ENCODE peak calls at places on chromosomes 16 and 17, in nine cellular contexts. One of them, this sample, is unnamed.

GRCh38 chr17:74325376-74325742 is 667 bp upstream of the KIF19 start:
- DNase-seq in upper lobe of left lung: no peak
- DNase-seq in prostate gland: no peak
- DNase-seq in K562: no peak
- DNase-seq in spleen: no peak
- DNase-seq in esophagus muscularis mucosa: no peak
- DNase-seq in sigmoid colon: no peak
- DNase-seq in breast epithelium: no peak
- DNase-seq in GM12878: no peak
- DNase-seq in this sample: no peak

GRCh38 chr17:29369831-29370735 is 20.1 kb upstream of the TAOK1 start:
- DNase-seq in breast epithelium: no peak
- DNase-seq in spleen: peak
- DNase-seq in K562: peak
- DNase-seq in esophagus muscularis mucosa: no peak
- DNase-seq in GM12878: peak
- DNase-seq in upper lobe of left lung: no peak
- DNase-seq in prostate gland: peak
- DNase-seq in sigmoid colon: peak
- DNase-seq in this sample: no peak

GRCh38 chr16:698911-699671 is 6.5 kb downstream of the FBXL16 start:
- DNase-seq in esophagus muscularis mucosa: no peak
- DNase-seq in sigmoid colon: no peak
- DNase-seq in prostate gland: no peak
- DNase-seq in K562: no peak
- DNase-seq in GM12878: no peak
- DNase-seq in breast epithelium: no peak
- DNase-seq in upper lobe of left lung: peak
- DNase-seq in spleen: no peak
- DNase-seq in this sample: no peak

GRCh38 chr17:31095239-31096105 is 695 bp downstream of the NF1 start:
- DNase-seq in breast epithelium: peak
- DNase-seq in spleen: peak
- DNase-seq in esophagus muscularis mucosa: no peak
- DNase-seq in prostate gland: peak
- DNase-seq in sigmoid colon: peak
- DNase-seq in GM12878: no peak
- DNase-seq in upper lobe of left lung: peak
- DNase-seq in K562: peak
- DNase-seq in this sample: no peak

GRCh38 chr16:78537511-78537910 is 438.1 kb downstream of the WWOX start:
- DNase-seq in GM12878: no peak
- DNase-seq in spleen: no peak
- DNase-seq in K562: no peak
- DNase-seq in upper lobe of left lung: no peak
- DNase-seq in prostate gland: no peak
- DNase-seq in sigmoid colon: no peak
- DNase-seq in esophagus muscularis mucosa: no peak
- DNase-seq in breast epithelium: no peak
- DNase-seq in this sample: no peak

GRCh38 chr16:6157806-6158205 is 1060.2 kb upstream of the EEF2KMT start:
- DNase-seq in prostate gland: no peak
- DNase-seq in esophagus muscularis mucosa: no peak
- DNase-seq in sigmoid colon: no peak
- DNase-seq in GM12878: no peak
- DNase-seq in spleen: no peak
- DNase-seq in breast epithelium: no peak
- DNase-seq in upper lobe of left lung: no peak
- DNase-seq in K562: no peak
- DNase-seq in this sample: peak

GRCh38 chr17:34623856-34624766 is 44.7 kb downstream of the TMEM132E start:
- DNase-seq in upper lobe of left lung: no peak
- DNase-seq in GM12878: no peak
- DNase-seq in K562: no peak
- DNase-seq in spleen: no peak
- DNase-seq in esophagus muscularis mucosa: no peak
- DNase-seq in breast epithelium: no peak
- DNase-seq in sigmoid colon: no peak
- DNase-seq in prostate gland: no peak
- DNase-seq in this sample: no peak

GRCh38 chr16:58366247-58367031 is 25.8 kb upstream of the GINS3 start:
- DNase-seq in sigmoid colon: no peak
- DNase-seq in upper lobe of left lung: no peak
- DNase-seq in spleen: no peak
- DNase-seq in GM12878: no peak
- DNase-seq in breast epithelium: no peak
- DNase-seq in esophagus muscularis mucosa: no peak
- DNase-seq in K562: no peak
- DNase-seq in prostate gland: no peak
- DNase-seq in this sample: no peak

GRCh38 chr16:104828-105374 is 26.9 kb downstream of the MPG start:
- DNase-seq in upper lobe of left lung: no peak
- DNase-seq in esophagus muscularis mucosa: no peak
- DNase-seq in GM12878: no peak
- DNase-seq in breast epithelium: no peak
- DNase-seq in K562: peak
- DNase-seq in spleen: no peak
- DNase-seq in prostate gland: no peak
- DNase-seq in sigmoid colon: no peak
- DNase-seq in this sample: no peak

GRCh38 chr17:42782402-42783061 is 2.1 kb downstream of the WNK4 start:
- DNase-seq in breast epithelium: no peak
- DNase-seq in K562: no peak
- DNase-seq in GM12878: no peak
- DNase-seq in upper lobe of left lung: peak
- DNase-seq in spleen: no peak
- DNase-seq in sigmoid colon: no peak
- DNase-seq in esophagus muscularis mucosa: no peak
- DNase-seq in prostate gland: no peak
- DNase-seq in this sample: no peak

GRCh38 chr17:42784361-42784760 is 4.0 kb downstream of the WNK4 start:
- DNase-seq in spleen: no peak
- DNase-seq in sigmoid colon: no peak
- DNase-seq in upper lobe of left lung: peak
- DNase-seq in GM12878: no peak
- DNase-seq in breast epithelium: no peak
- DNase-seq in esophagus muscularis mucosa: no peak
- DNase-seq in prostate gland: no peak
- DNase-seq in K562: no peak
- DNase-seq in this sample: no peak

GRCh38 chr17:42781639-42782401 is 1.4 kb downstream of the WNK4 start:
- DNase-seq in upper lobe of left lung: peak
- DNase-seq in breast epithelium: no peak
- DNase-seq in K562: no peak
- DNase-seq in sigmoid colon: no peak
- DNase-seq in prostate gland: peak
- DNase-seq in esophagus muscularis mucosa: no peak
- DNase-seq in GM12878: no peak
- DNase-seq in spleen: peak
- DNase-seq in this sample: peak

GRCh38 chr17:42783778-42784138 is 3.3 kb downstream of the WNK4 start:
- DNase-seq in GM12878: no peak
- DNase-seq in breast epithelium: no peak
- DNase-seq in sigmoid colon: no peak
- DNase-seq in upper lobe of left lung: no peak
- DNase-seq in esophagus muscularis mucosa: no peak
- DNase-seq in K562: no peak
- DNase-seq in prostate gland: no peak
- DNase-seq in spleen: no peak
- DNase-seq in this sample: no peak

GRCh38 chr17:42783062-42783777 is 2.8 kb downstream of the WNK4 start:
- DNase-seq in spleen: no peak
- DNase-seq in GM12878: no peak
- DNase-seq in breast epithelium: no peak
- DNase-seq in upper lobe of left lung: no peak
- DNase-seq in sigmoid colon: no peak
- DNase-seq in K562: no peak
- DNase-seq in esophagus muscularis mucosa: no peak
- DNase-seq in prostate gland: no peak
- DNase-seq in this sample: no peak
- H3K4me3 ChIP-seq in spleen: peak
- H3K4me3 ChIP-seq in GM12878: no peak
- H3K4me3 ChIP-seq in breast epithelium: no peak
- H3K4me3 ChIP-seq in upper lobe of left lung: no peak
- H3K4me3 ChIP-seq in sigmoid colon: no peak
- H3K4me3 ChIP-seq in K562: no peak
- H3K4me3 ChIP-seq in esophagus muscularis mucosa: no peak
- H3K4me3 ChIP-seq in prostate gland: no peak
- H3K4me3 ChIP-seq in this sample: no peak

DNA sequence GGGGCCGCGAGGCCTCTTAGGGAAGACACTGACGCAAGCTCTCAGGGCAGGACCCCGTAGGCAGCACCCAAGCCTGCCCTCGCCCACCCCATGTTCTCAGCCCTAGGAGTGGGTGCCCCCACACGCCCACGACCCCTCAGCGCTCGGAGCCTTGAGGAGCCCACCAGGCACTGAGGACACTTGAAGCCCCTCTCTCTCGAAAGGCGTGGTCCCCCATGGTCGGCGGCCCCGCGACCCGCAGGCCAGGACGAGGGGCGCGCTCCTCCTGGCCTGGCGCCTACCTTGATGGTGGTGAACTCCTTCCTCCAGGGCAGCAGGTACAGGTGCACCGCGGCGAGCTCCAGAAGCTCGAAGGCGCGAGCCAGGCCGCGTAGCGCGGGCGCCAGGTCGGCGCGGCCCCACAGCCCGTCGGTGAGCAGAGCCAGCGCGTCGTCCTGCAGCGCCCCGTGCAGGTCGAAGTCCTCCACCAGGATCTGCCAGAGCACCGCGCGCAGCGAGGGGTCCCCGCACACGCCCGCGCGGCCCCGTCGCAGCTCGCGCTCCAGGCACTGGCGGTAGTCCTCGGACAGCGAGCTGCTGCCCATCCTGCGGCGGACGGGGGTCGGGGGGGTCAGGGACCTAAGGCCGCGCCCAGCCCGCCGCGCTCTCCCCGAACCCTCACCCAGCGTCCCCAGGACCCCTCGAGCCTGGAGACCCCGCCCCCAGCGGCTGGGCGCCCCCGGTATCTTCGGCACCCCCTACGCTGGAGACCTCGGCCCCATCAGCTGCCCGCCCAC is 668 bp downstream of the SPATA2L start:
- DNase-seq in prostate gland: peak
- DNase-seq in K562: peak
- DNase-seq in spleen: peak
- DNase-seq in GM12878: no peak
- DNase-seq in upper lobe of left lung: peak
- DNase-seq in sigmoid colon: no peak
- DNase-seq in esophagus muscularis mucosa: no peak
- DNase-seq in breast epithelium: peak
- DNase-seq in this sample: no peak
- TF ChIP-seq POLR2AphosphoS5 in prostate gland: no peak
- TF ChIP-seq POLR2AphosphoS5 in K562: no peak
- TF ChIP-seq POLR2AphosphoS5 in spleen: no peak
- TF ChIP-seq POLR2AphosphoS5 in GM12878: no peak
- TF ChIP-seq POLR2AphosphoS5 in upper lobe of left lung: no peak
- TF ChIP-seq POLR2AphosphoS5 in sigmoid colon: no peak
- TF ChIP-seq POLR2AphosphoS5 in esophagus muscularis mucosa: no peak
- TF ChIP-seq POLR2AphosphoS5 in breast epithelium: no peak
- TF ChIP-seq POLR2AphosphoS5 in this sample: no peak

DNA sequence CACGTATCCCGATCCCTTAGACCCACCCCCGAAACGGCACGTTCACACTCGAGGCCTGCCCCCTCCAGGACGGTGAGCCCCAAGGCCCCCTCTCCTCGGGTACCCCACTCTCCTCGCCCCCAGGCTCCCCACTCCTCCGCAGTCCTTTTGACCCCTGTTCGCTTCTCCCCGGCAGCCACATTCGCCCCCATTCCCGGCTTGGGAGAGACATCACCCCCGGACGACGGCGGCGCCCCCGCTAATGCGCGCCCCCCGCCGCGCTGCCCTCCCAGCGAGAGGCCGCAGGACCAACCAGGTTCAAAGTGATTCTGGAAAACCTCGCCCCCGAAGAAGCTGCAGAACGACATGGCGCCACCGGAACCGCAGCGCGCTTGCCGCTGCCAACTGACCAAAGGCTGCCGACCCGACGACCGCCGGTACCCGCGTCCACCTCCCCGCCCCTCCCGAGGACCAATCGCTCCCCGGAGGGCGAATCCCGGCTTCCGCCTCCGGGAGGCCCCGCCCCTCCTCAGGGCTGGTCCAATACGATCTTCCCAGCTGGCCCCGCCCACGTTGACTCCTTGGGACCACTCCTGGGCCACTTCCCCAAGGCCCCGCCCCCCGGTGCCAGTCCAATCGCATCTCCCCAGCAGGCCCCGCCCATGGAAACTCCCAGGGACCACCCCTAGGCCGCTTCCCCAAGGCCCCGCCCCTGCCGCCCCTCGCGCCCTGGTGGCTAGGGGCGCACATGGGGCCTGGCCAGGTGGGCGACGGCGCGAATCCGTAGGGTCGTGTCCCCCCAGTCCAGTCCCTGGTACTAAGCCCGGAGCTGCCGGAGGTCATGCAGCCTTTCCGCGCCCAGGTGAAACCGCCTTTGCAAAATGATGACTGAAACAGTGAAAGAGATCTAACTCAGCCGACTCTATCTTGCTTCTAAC is at the start of gene MSRB1:
- DNase-seq in K562: peak
- DNase-seq in GM12878: peak
- DNase-seq in upper lobe of left lung: peak
- DNase-seq in spleen: peak
- DNase-seq in prostate gland: peak
- DNase-seq in sigmoid colon: peak
- DNase-seq in breast epithelium: peak
- DNase-seq in esophagus muscularis mucosa: peak
- DNase-seq in this sample: no peak
- TF ChIP-seq POLR2A in K562: peak
- TF ChIP-seq POLR2A in GM12878: peak
- TF ChIP-seq POLR2A in upper lobe of left lung: peak
- TF ChIP-seq POLR2A in spleen: peak
- TF ChIP-seq POLR2A in prostate gland: peak
- TF ChIP-seq POLR2A in sigmoid colon: peak
- TF ChIP-seq POLR2A in breast epithelium: peak
- TF ChIP-seq POLR2A in esophagus muscularis mucosa: peak
- TF ChIP-seq POLR2A in this sample: no peak

DNA sequence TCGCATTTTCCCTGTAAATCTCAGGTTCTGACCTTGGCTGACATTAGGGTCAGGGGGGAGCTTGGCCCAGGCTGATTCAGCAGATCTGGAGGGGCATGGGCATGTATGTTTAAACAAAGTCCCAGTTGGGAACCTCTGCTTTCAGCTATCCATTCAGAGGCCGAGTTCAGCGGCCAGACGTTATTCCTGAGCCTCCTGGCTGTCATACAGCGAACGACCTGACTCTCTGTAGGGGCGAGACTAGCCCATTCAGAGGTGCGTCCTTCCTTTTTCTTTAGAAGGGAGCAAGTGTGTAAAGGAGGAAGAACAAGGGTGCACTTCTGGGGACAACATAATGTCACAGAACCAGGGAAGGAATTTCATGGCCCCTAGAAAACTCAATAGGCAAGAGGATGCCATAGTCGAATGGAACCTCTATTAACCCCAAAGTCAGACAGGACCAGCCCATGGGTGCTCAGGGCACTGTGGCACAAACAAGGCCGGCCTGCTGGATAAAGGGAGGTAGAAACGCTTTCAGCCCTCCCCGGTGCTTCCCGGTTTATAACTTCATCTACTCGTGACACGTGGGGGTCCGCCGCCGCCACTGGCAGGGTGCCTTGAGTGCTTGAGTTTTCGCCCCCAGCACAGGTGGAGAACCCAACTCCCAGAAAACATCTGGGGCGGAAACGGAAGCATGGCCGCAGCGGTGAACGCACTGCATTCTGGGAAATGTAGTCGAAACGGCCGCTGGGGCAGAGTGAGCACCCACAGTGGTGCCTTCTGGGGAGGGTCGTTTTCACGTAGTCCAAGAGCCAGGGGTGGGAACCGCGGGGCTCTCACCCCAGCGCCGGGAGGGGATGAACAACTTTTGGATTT is 33.2 kb upstream of the PLCG2 start:
- DNase-seq in spleen: peak
- DNase-seq in prostate gland: peak
- DNase-seq in K562: peak
- DNase-seq in GM12878: no peak
- DNase-seq in sigmoid colon: peak
- DNase-seq in upper lobe of left lung: peak
- DNase-seq in breast epithelium: peak
- DNase-seq in esophagus muscularis mucosa: no peak
- DNase-seq in this sample: no peak
- H3K4me3 ChIP-seq in spleen: peak
- H3K4me3 ChIP-seq in prostate gland: peak
- H3K4me3 ChIP-seq in K562: peak
- H3K4me3 ChIP-seq in GM12878: peak
- H3K4me3 ChIP-seq in sigmoid colon: peak
- H3K4me3 ChIP-seq in upper lobe of left lung: peak
- H3K4me3 ChIP-seq in breast epithelium: peak
- H3K4me3 ChIP-seq in esophagus muscularis mucosa: peak
- H3K4me3 ChIP-seq in this sample: peak